ENCODE peak calls at places on chromosomes 16 and 17, in six cellular contexts. One of them, this sample, is unnamed.
A peak's percentile ranks its signal among the peaks of the same experiment; 100 is the strongest.

GRCh38 chr17:73710095-73710592 is 65.9 kb upstream of the SDK2 start:
- DNase-seq in bronchial epithelial cell: peak; percentile 63
- DNase-seq in H1: peak; percentile 93
- DNase-seq in uterus: no peak
- DNase-seq in hepatocyte: peak; percentile 81
- DNase-seq in CD8-positive, alpha-beta T cell: peak; percentile 50
- DNase-seq in this sample: peak; percentile 90

GRCh38 chr16:85566502-85567100 is 46.5 kb upstream of the GSE1 start:
- DNase-seq in CD8-positive, alpha-beta T cell: no peak
- DNase-seq in hepatocyte: no peak
- DNase-seq in H1: peak; percentile 69
- DNase-seq in uterus: no peak
- DNase-seq in bronchial epithelial cell: no peak
- DNase-seq in this sample: peak; percentile 71

GRCh38 chr17:3950584-3950983 is 13.7 kb downstream of the ATP2A3 start:
- DNase-seq in H1: no peak
- DNase-seq in bronchial epithelial cell: no peak
- DNase-seq in CD8-positive, alpha-beta T cell: no peak
- DNase-seq in hepatocyte: no peak
- DNase-seq in uterus: no peak
- DNase-seq in this sample: no peak

GRCh38 chr16:15770107-15770506 is 86.7 kb downstream of the MYH11 start:
- DNase-seq in uterus: peak; percentile 41
- DNase-seq in hepatocyte: no peak
- DNase-seq in bronchial epithelial cell: no peak
- DNase-seq in CD8-positive, alpha-beta T cell: no peak
- DNase-seq in H1: no peak
- DNase-seq in this sample: no peak

GRCh38 chr16:68480084-68480995 is 32.0 kb upstream of the SMPD3 start:
- DNase-seq in hepatocyte: no peak
- DNase-seq in CD8-positive, alpha-beta T cell: no peak
- DNase-seq in uterus: no peak
- DNase-seq in H1: no peak
- DNase-seq in bronchial epithelial cell: peak; percentile 59
- DNase-seq in this sample: no peak

GRCh38 chr16:88719267-88719932 is 13.1 kb downstream of the CTU2 start:
- DNase-seq in hepatocyte: no peak
- DNase-seq in uterus: peak; percentile 42
- DNase-seq in H1: no peak
- DNase-seq in CD8-positive, alpha-beta T cell: no peak
- DNase-seq in bronchial epithelial cell: no peak
- DNase-seq in this sample: no peak

GRCh38 chr17:27038676-27039075 is 255.2 kb upstream of the WSB1 start:
- DNase-seq in uterus: no peak
- DNase-seq in hepatocyte: no peak
- DNase-seq in bronchial epithelial cell: no peak
- DNase-seq in H1: no peak
- DNase-seq in CD8-positive, alpha-beta T cell: no peak
- DNase-seq in this sample: peak; percentile 1

GRCh38 chr17:42985225-42985624 is 4.9 kb downstream of the RUNDC1 start:
- DNase-seq in bronchial epithelial cell: no peak
- DNase-seq in hepatocyte: no peak
- DNase-seq in H1: no peak
- DNase-seq in CD8-positive, alpha-beta T cell: no peak
- DNase-seq in uterus: no peak
- DNase-seq in this sample: no peak

GRCh38 chr16:87201777-87202176 is 115.4 kb downstream of the C16orf95 start:
- DNase-seq in bronchial epithelial cell: no peak
- DNase-seq in hepatocyte: no peak
- DNase-seq in H1: no peak
- DNase-seq in uterus: no peak
- DNase-seq in CD8-positive, alpha-beta T cell: no peak
- DNase-seq in this sample: no peak

GRCh38 chr17:1069847-1070246 is 72.9 kb downstream of the TIMM22 start:
- DNase-seq in CD8-positive, alpha-beta T cell: no peak
- DNase-seq in H1: no peak
- DNase-seq in bronchial epithelial cell: no peak
- DNase-seq in hepatocyte: no peak
- DNase-seq in uterus: no peak
- DNase-seq in this sample: no peak

GRCh38 chr17:34071891-34072420 is 183.1 kb upstream of the CCL2 start:
- DNase-seq in bronchial epithelial cell: no peak
- DNase-seq in hepatocyte: no peak
- DNase-seq in uterus: no peak
- DNase-seq in H1: no peak
- DNase-seq in CD8-positive, alpha-beta T cell: no peak
- DNase-seq in this sample: peak; percentile 12

GRCh38 chr17:17538417-17539391 is 42.5 kb upstream of the RASD1 start:
- DNase-seq in CD8-positive, alpha-beta T cell: no peak
- DNase-seq in H1: no peak
- DNase-seq in hepatocyte: peak; percentile 82
- DNase-seq in uterus: no peak
- DNase-seq in bronchial epithelial cell: peak; percentile 28
- DNase-seq in this sample: no peak

GRCh38 chr17:32159586-32160438 is 17.5 kb downstream of the RHOT1 start:
- DNase-seq in bronchial epithelial cell: no peak
- DNase-seq in hepatocyte: no peak
- DNase-seq in CD8-positive, alpha-beta T cell: no peak
- DNase-seq in uterus: no peak
- DNase-seq in H1: no peak
- DNase-seq in this sample: no peak
- H3K27me3 ChIP-seq in bronchial epithelial cell: no peaks in the 10 kb centered on the region
- H3K27me3 ChIP-seq in hepatocyte: no peaks in the 10 kb centered on the region
- H3K27me3 ChIP-seq in CD8-positive, alpha-beta T cell: no peaks in the 10 kb centered on the region
- H3K27me3 ChIP-seq in uterus: no peaks in the 10 kb centered on the region
- H3K27me3 ChIP-seq in H1: no peaks in the 10 kb centered on the region
- H3K27me3 ChIP-seq in this sample: no peaks in the 10 kb centered on the region

GRCh38 chr17:49000943-49001342 is 3.8 kb downstream of the IGF2BP1 start:
- DNase-seq in CD8-positive, alpha-beta T cell: no peak
- DNase-seq in uterus: no peak
- DNase-seq in H1: no peak
- DNase-seq in bronchial epithelial cell: no peak
- DNase-seq in hepatocyte: peak; percentile 1
- DNase-seq in this sample: no peak
- H3K27me3 ChIP-seq in CD8-positive, alpha-beta T cell: peaks cover 76% of the 10 kb centered on the region
- H3K27me3 ChIP-seq in uterus: peaks cover 95% of the 10 kb centered on the region
- H3K27me3 ChIP-seq in H1: no peaks in the 10 kb centered on the region
- H3K27me3 ChIP-seq in bronchial epithelial cell: peaks cover 54% of the 10 kb centered on the region
- H3K27me3 ChIP-seq in hepatocyte: no peaks in the 10 kb centered on the region
- H3K27me3 ChIP-seq in this sample: no peaks in the 10 kb centered on the region

GRCh38 chr17:61403846-61404701 is 4.4 kb downstream of the TBX2 start:
- DNase-seq in hepatocyte: no peak
- DNase-seq in H1: peak; percentile 63
- DNase-seq in CD8-positive, alpha-beta T cell: no peak
- DNase-seq in bronchial epithelial cell: peak; percentile 70
- DNase-seq in uterus: no peak
- DNase-seq in this sample: peak; percentile 48
- H3K27me3 ChIP-seq in hepatocyte: peaks cover 77% of the 10 kb centered on the region
- H3K27me3 ChIP-seq in H1: peaks cover 100% of the 10 kb centered on the region
- H3K27me3 ChIP-seq in CD8-positive, alpha-beta T cell: peaks cover 66% of the 10 kb centered on the region
- H3K27me3 ChIP-seq in bronchial epithelial cell: peaks cover 52% of the 10 kb centered on the region
- H3K27me3 ChIP-seq in uterus: no peaks in the 10 kb centered on the region
- H3K27me3 ChIP-seq in this sample: peaks cover 100% of the 10 kb centered on the region

DNA sequence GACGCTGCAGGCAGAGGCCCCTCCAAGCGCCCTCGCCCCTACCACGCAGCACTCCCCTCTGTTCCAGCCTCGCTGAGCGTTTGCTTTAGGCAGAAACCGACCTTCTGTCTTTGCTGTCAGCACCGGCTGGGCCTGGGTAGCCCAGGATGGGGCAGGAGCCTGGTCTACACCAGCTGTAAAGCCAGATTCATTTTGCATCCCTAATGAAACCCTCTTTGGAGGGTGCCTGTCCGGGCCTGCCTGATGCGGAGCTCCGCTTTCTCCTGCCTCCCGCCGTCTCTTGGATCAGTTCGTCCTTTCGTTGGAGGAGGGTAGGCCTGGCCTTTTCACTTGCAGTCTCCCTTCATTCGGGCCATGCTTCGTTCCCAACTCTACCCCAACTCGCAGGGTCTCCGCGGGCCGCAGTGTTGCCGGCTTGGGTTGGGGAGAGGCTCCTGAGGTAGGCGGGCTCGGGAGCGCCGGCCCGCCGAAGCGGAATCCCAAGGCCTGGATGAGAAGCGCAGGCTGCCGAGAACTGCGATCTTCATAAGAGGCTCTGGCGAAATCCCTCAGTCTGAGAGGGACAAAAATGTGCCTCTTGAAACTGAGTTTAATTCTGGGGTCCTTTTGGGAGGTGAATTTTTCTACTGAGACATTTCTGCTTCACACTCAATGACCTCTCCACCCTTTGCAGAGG is 4.9 kb upstream of the HOXB8 start:
- DNase-seq in CD8-positive, alpha-beta T cell: no peak
- DNase-seq in hepatocyte: no peak
- DNase-seq in bronchial epithelial cell: no peak
- DNase-seq in uterus: no peak
- DNase-seq in H1: no peak
- DNase-seq in this sample: peak; percentile 53
- H3K27me3 ChIP-seq in CD8-positive, alpha-beta T cell: peaks cover 64% of the 10 kb centered on the region
- H3K27me3 ChIP-seq in hepatocyte: peaks cover 96% of the 10 kb centered on the region
- H3K27me3 ChIP-seq in bronchial epithelial cell: peaks cover 89% of the 10 kb centered on the region
- H3K27me3 ChIP-seq in uterus: peaks cover 83% of the 10 kb centered on the region
- H3K27me3 ChIP-seq in H1: peaks cover 100% of the 10 kb centered on the region
- H3K27me3 ChIP-seq in this sample: peaks cover 100% of the 10 kb centered on the region

DNA sequence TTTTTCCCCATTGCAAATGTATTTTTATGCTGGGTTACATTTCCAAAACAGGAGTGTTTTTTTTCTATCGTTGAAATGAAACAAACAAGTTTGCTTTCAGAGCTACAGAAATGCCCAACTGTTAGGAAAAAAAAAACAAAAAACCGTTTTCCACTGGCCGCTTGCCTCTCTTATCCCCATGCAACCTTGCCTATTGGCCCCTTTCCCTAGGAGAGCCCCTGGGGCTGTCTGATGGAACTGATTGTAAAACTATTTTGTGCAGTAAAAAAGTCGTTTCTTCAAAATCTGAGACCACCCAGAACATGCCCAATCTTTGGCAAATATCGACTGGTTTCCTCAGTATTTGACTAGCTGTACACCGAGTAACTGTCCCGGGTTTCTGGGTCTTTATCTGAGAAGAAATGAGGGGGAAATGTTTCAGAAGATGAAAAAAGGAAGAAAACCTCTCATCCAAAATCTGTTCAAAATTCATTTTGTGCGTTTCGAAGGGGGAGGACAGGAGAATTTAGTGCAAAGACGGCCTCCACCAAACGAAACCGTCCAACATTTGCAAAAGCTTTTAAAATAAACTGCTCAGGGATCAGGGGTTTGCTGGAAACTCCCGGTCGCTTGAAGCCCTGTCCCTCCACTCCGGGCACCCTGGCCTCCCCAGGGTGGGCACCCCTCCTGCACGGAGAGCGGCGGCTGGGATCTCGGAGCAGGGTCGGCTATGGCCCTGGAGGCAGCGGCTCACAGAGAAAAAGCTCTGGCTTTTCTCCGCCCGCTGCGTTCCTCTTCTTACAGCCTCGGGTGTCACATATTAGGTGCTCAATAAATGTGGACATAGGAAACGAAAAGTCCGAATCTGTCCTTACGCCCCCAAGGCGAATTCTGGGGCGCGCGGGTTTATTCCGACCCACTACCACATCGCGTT is 1.0 kb upstream of the GNAO1 start:
- DNase-seq in bronchial epithelial cell: no peak
- DNase-seq in H1: peak; percentile 75
- DNase-seq in uterus: peak; percentile 22
- DNase-seq in CD8-positive, alpha-beta T cell: no peak
- DNase-seq in hepatocyte: no peak
- DNase-seq in this sample: peak; percentile 57
- H3K27me3 ChIP-seq in bronchial epithelial cell: peaks cover 27% of the 10 kb centered on the region
- H3K27me3 ChIP-seq in H1: peaks cover 31% of the 10 kb centered on the region
- H3K27me3 ChIP-seq in uterus: no peaks in the 10 kb centered on the region
- H3K27me3 ChIP-seq in CD8-positive, alpha-beta T cell: peaks cover 20% of the 10 kb centered on the region
- H3K27me3 ChIP-seq in hepatocyte: peaks cover 67% of the 10 kb centered on the region
- H3K27me3 ChIP-seq in this sample: peaks cover 40% of the 10 kb centered on the region

DNA sequence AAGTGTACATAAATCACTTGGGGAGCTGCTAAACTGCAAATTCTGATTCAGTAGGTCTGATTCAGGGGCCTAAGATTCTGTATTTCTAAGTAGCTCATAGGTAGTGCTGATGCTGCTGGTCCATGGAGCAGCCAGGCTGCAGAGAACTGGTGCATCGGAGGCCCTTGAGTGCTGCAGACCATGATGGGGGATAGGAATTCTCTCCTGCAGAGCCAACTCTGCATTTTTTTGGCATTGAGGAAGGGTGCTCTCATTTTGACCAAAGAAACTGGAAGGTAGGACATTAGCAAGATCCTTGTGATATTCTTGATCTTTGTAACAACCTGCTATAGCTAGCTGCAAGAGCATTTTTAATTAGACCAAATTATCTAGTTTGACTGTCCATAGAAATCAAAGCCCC is 4.7 kb downstream of the HOXB2 start:
- DNase-seq in hepatocyte: no peak
- DNase-seq in CD8-positive, alpha-beta T cell: no peak
- DNase-seq in uterus: no peak
- DNase-seq in H1: no peak
- DNase-seq in bronchial epithelial cell: no peak
- DNase-seq in this sample: peak; percentile 21
- H3K27me3 ChIP-seq in hepatocyte: peaks cover 73% of the 10 kb centered on the region
- H3K27me3 ChIP-seq in CD8-positive, alpha-beta T cell: no peaks in the 10 kb centered on the region
- H3K27me3 ChIP-seq in uterus: no peaks in the 10 kb centered on the region
- H3K27me3 ChIP-seq in H1: peaks cover 65% of the 10 kb centered on the region
- H3K27me3 ChIP-seq in bronchial epithelial cell: peaks cover 44% of the 10 kb centered on the region
- H3K27me3 ChIP-seq in this sample: peaks cover 99% of the 10 kb centered on the region